ENCODE peak calls at places on chromosomes 5 and 9, in five cellular contexts. Z is A673, I is ovary, F is GM12878, V is B cell. S is an unnamed sample.

GRCh38 chr9:115969096-115969495 is 184.5 kb upstream of the PAPPA start:
- DNase-seq in V (no peak), Z (no peak), I (no peak), F (no peak), S (no peak)

GRCh38 chr5:1719860-1720259 is 79.8 kb downstream of the MRPL36 start:
- DNase-seq in Z (no peak), F (no peak), V (no peak), I (no peak), S (no peak)

GRCh38 chr5:14090755-14091154 is 52.4 kb upstream of the TRIO start:
- DNase-seq in Z (no peak), V (no peak), F (no peak), I (no peak), S (no peak)

GRCh38 chr9:136679431-136679941 is 7.8 kb downstream of the AGPAT2 start:
- DNase-seq in Z (peak; percentile 90), F (no peak), V (no peak), I (no peak), S (no peak)

GRCh38 chr9:94656190-94656589 is 16.9 kb upstream of the FBP1 start:
- DNase-seq in F (peak; percentile 79), Z (no peak), V (peak; percentile 81), I (no peak), S (no peak)

GRCh38 chr9:84230355-84231136 is 110.0 kb downstream of the SLC28A3 start:
- DNase-seq in Z (no peak), F (no peak), I (no peak), V (no peak), S (no peak)

GRCh38 chr9:4475301-4475700 is 15.0 kb upstream of the SLC1A1 start:
- DNase-seq in F (no peak), V (no peak), I (no peak), Z (no peak), S (no peak)

GRCh38 chr9:81455826-81456225 is 233.5 kb downstream of the TLE1 start:
- DNase-seq in Z (no peak), F (no peak), I (no peak), V (no peak), S (no peak)

GRCh38 chr9:79256691-79257213 is 315.0 kb upstream of the TLE4 start:
- DNase-seq in V (no peak), I (no peak), F (no peak), Z (peak; percentile 93), S (peak; percentile 27)

GRCh38 chr5:161027763-161028162 is 175.8 kb upstream of the ATP10B start:
- DNase-seq in I (no peak), Z (no peak), F (no peak), V (no peak), S (no peak)

GRCh38 chr9:9743822-9744221 is 869.0 kb downstream of the PTPRD start:
- DNase-seq in F (no peak), V (no peak), I (no peak), Z (no peak), S (no peak)

GRCh38 chr9:113808391-113809191 is 67.5 kb upstream of the ZNF618 start:
- DNase-seq in V (no peak), Z (peak; percentile 29), I (peak; percentile 50), F (no peak), S (no peak)

GRCh38 chr5:119238265-119239118 is 117.3 kb upstream of the TNFAIP8 start:
- DNase-seq in I (no peak), V (no peak), Z (no peak), F (no peak), S (no peak)

GRCh38 chr9:121634329-121634784 is 17.1 kb upstream of the DAB2IP start:
- DNase-seq in V (no peak), I (no peak), Z (no peak), F (no peak), S (no peak)

GRCh38 chr9:706606-707451 is 134.7 kb upstream of the DMRT1 start:
- DNase-seq in V (peak; percentile 37), I (peak; percentile 85), Z (peak; percentile 41), F (no peak), S (peak; percentile 45)

GRCh38 chr5:7589800-7590199 is 193.9 kb downstream of the ADCY2 start:
- DNase-seq in F (no peak), V (no peak), I (no peak), Z (no peak), S (no peak)

GRCh38 chr5:7597058-7597457 is 201.1 kb downstream of the ADCY2 start:
- DNase-seq in Z (no peak), F (no peak), I (no peak), V (no peak), S (no peak)

GRCh38 chr5:7592910-7593309 is 197.0 kb downstream of the ADCY2 start:
- DNase-seq in V (no peak), F (no peak), I (no peak), Z (peak; percentile 23), S (no peak)
- TF ChIP-seq CTCF in V (no peak), F (peak; percentile 41), I (no peak), Z (peak; percentile 63), S (no peak)

DNA sequence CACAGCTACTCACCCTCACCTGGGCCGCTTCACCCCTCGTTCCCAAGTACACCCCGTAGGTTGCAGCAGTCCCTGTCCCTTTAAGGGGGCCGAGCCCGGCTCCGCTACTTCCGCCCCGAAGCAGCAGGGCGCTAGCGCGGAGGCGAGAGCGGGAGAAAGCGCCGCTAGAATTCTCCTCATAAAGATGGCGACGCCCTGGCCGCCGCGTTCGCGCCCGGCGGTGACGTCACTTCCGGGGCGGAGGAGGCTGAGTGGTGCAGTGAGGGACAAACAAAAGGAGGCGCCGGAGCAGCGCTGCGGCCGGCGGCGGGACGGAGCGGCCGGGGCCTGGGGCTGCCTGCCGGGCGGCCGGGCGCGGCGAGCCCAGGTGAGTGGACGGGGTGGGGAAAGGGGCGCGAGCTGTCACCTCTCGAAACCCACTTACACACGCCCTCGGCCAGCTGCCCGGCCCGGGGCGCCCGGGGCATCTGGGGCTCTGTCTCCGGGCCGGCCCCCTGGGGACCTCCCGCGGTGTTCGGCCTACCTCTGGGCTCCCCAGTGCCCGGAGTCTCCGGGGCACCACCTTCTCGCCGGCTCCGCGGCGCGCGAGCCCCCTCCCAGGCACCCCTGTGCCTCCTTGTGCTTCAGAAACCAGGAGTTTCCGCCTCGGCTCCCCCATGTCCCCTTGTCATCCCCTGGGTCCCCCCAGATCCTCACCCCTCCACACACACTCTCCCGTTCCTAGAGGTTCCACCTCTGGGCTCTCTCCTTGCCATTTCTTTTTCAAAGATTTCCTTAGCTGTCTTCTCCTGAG is at the start of the genes KYAT1 and LRRC8A:
- DNase-seq in V (peak; percentile 98), Z (peak; percentile 99), I (peak; percentile 98), F (peak; percentile 85), S (peak; percentile 98)
- TF ChIP-seq CTCF in V (peak; percentile 26), Z (no peak), I (no peak), F (no peak), S (no peak)

DNA sequence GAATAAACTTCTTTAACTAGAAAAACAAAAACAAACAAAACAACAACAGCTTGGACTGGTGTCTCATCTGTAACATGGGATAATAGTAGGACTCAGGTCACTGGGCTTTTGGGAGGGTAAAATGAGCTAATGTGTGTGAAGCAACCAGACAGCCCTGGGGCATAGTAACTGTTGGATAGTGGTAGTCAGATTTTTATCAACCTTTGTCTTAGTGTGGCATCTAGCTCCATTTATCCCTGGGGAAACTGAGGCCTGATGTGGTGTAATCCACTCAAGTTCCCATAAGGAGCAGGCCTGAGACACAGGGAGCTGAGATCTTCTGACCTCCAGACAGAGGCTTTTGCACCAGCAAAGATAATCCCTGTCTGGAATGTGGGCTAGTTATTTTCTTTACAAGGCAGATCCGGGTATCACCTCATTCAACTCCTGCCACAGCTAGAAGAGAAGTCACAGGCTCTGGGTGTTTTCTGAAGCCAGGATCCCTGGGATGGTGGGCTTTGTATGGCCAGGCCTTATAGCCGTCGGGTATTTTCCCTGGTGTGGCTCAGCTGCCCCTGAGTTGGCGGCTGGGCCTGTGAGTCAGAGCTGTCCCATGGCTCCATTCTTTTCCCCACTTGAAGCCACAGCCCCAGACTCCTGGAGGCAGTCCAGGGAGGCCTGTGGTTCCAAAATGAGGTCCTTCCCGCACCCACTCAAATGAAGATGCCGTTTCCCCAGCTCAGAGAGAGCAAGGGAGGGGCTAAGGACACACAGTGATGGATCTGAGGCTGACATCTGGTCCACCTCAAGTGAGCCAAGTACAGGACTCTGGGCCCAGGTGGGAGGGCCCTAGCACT is 26.1 kb upstream of the CSF1R start:
- DNase-seq in F (no peak), I (peak; percentile 72), V (no peak), Z (peak; percentile 40), S (no peak)
- TF ChIP-seq CTCF in F (no peak), I (no peak), V (no peak), Z (no peak), S (no peak)

DNA sequence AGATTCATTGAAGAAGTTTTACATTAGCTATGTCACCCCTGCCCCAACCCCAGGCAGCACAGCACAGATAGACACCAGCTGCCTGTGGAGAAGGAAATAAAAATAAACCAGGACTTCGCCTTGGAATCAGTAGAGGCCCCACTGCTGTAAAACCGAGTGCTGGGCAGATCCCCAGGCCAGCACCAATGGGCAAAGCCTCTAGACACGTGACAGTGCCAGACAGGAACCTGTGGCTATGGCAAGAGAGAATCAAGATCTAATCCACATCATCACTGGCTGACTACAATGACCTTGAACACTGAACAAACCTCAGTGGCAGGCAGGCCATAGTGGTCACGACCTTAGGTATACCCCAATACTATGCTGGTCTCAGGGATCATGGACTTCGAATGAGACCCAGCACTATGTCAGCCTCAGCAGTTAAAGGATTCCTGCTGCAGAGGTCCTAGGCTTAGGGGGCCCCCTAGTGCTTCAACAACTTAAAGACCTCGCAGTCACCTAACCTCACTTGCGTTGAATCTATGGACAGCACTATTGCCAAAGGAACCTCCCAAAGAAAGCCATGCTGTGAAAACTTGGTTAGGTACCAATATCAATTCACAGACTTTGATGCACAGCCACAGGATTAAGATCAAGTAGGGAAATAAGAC is 2118.6 kb upstream of the C9orf72 start:
- DNase-seq in V (no peak), F (no peak), Z (peak; percentile 89), I (no peak), S (no peak)
- TF ChIP-seq CTCF in V (no peak), F (peak; percentile 44), Z (peak; percentile 73), I (no peak), S (no peak)

DNA sequence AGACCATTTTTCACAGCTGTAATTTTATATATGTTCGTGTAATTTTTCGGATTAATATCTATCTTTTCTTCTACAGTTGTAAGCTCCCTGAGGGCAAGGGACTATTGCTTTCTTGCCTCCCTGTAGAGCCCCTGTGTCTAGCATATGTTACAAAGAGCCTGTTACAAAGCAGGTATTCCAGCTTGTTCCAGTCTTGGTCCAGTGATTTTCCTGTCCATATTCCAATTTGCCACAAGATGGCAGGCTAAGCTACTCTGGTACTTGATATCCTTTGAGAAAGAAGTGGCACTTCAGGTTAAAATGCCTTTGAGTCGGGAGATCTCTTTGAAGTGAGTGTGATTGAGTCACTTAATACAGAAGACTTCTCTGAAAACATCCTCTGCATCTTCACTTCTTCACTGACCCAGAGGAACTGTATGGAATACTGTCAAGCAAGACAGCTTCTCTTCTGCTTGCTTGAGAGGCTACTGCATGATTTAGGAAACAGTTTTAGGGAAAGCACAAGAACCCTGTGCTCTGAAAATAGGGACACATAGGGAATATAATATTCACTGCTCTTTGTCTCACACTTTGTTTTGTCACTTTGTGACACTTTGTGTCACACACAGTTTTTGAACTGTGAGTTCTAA is 24.5 kb downstream of the CAVIN4 start:
- DNase-seq in Z (peak; percentile 72), I (no peak), V (no peak), F (no peak), S (peak; percentile 46)
- TF ChIP-seq CTCF in Z (peak; percentile 78), I (no peak), V (peak; percentile 15), F (peak; percentile 46), S (peak; percentile 45)

GRCh38 chr5:77064040-77064439 is 23.0 kb downstream of the ZBED3 start:
- DNase-seq in V (no peak), I (no peak), Z (no peak), F (no peak), S (no peak)
- TF ChIP-seq CTCF in V (no peak), I (no peak), Z (no peak), F (peak; percentile 5), S (no peak)